ENCODE peak calls at places on chromosomes 1 and 21, in four cellular contexts. X is NCI-H345, A is NCI-H1694, L is M059J. B is an unnamed sample.

GRCh38 chr1:236311040-236311439 is 29.3 kb upstream of the ERO1B start:
- DNase-seq in A (no peak), X (no peak), L (no peak), B (no peak)

GRCh38 chr1:159923203-159924024 is 1.9 kb downstream of the TAGLN2 start:
- DNase-seq in A (no peak), L (peak), X (peak), B (peak)

GRCh38 chr1:62746086-62746808 is 37.7 kb upstream of the ATG4C start:
- DNase-seq in A (peak), L (peak), X (peak), B (peak)

GRCh38 chr1:167968569-167968968 is 31.7 kb upstream of the MPC2 start:
- DNase-seq in X (no peak), A (no peak), L (no peak), B (no peak)

GRCh38 chr1:212353181-212353580 is 61.5 kb downstream of the PACC1 start:
- DNase-seq in L (peak), A (no peak), X (no peak), B (peak)

GRCh38 chr21:36750579-36750959 is 51.7 kb downstream of the SIM2 start:
- DNase-seq in L (no peak), A (no peak), X (no peak), B (no peak)

GRCh38 chr1:69459244-69459643 is 108.5 kb upstream of the LRRC7 start:
- DNase-seq in A (no peak), X (peak), L (no peak), B (no peak)

GRCh38 chr1:51274676-51275075 is 38.6 kb downstream of the RNF11 start:
- DNase-seq in X (no peak), L (no peak), A (no peak), B (no peak)

GRCh38 chr1:55234016-55234415 is 18.9 kb upstream of the USP24 start:
- DNase-seq in A (no peak), X (no peak), L (peak), B (no peak)

GRCh38 chr1:227917081-227917950 is 30.4 kb downstream of the WNT9A start:
- DNase-seq in A (no peak), L (no peak), X (no peak), B (no peak)

GRCh38 chr1:41610361-41610760 is 125.9 kb upstream of the EDN2 start:
- DNase-seq in L (no peak), X (no peak), A (no peak), B (no peak)

GRCh38 chr21:45636921-45637646 is 6.4 kb upstream of the PCBP3 start:
- DNase-seq in A (no peak), L (no peak), X (no peak), B (no peak)

GRCh38 chr1:15696956-15697521 is 12.9 kb downstream of the PLEKHM2 start:
- DNase-seq in X (no peak), L (no peak), A (no peak), B (no peak)

GRCh38 chr1:151314137-151314875 is 12.9 kb downstream of the PI4KB start:
- DNase-seq in A (no peak), X (no peak), L (peak), B (peak)

GRCh38 chr1:196393742-196394141 is 214.5 kb downstream of the KCNT2 start:
- DNase-seq in X (no peak), L (peak), A (no peak), B (peak)

GRCh38 chr1:187157552-187157951 is 328.8 kb downstream of the PLA2G4A start:
- DNase-seq in X (no peak), A (no peak), L (peak), B (no peak)

GRCh38 chr1:153049211-153049610 is 8.1 kb downstream of the SPRR2A start:
- DNase-seq in X (no peak), A (no peak), L (no peak), B (no peak)

GRCh38 chr21:46404306-46404705 is 54.4 kb upstream of the DIP2A start:
- DNase-seq in L (no peak), A (no peak), X (no peak), B (no peak)

GRCh38 chr1:205567716-205568115 is 63.2 kb downstream of the CDK18 start:
- DNase-seq in A (no peak), X (no peak), L (no peak), B (no peak)

GRCh38 chr21:45157932-45158331 is 83.6 kb downstream of the ADARB1 start:
- DNase-seq in A (no peak), L (no peak), X (no peak), B (no peak)

GRCh38 chr1:103247517-103247916 is 139.2 kb upstream of the COL11A1 start:
- DNase-seq in A (no peak), L (no peak), X (no peak), B (no peak)

GRCh38 chr1:25642710-25643109 is 26.1 kb downstream of the MAN1C1 start:
- DNase-seq in X (no peak), A (peak), L (no peak), B (no peak)

GRCh38 chr1:161166669-161167548 is 683 bp downstream of the PPOX start:
- DNase-seq in L (no peak), X (no peak), A (no peak), B (peak)

GRCh38 chr1:1923681-1924000 is 4.6 kb upstream of the TMEM52 start:
- DNase-seq in A (no peak), L (no peak), X (no peak), B (no peak)

GRCh38 chr1:113399063-113399583 is 8.8 kb downstream of the MAGI3 start:
- DNase-seq in X (no peak), A (no peak), L (no peak), B (no peak)

GRCh38 chr1:79543435-79543834 is 536.9 kb upstream of the ADGRL4 start:
- DNase-seq in L (no peak), A (no peak), X (no peak), B (no peak)

GRCh38 chr1:224067621-224068457 is 46.1 kb upstream of the FBXO28 start:
- DNase-seq in X (no peak), A (no peak), L (peak), B (peak)

GRCh38 chr1:31413405-31414005 is 492 bp downstream of the SERINC2 start:
- DNase-seq in L (peak), A (no peak), X (peak), B (peak)

GRCh38 chr21:46112731-46113215 is 14.9 kb downstream of the COL6A2 start:
- DNase-seq in A (no peak), X (no peak), L (no peak), B (no peak)

GRCh38 chr1:197788741-197789476 is 13.6 kb upstream of the DENND1B start:
- DNase-seq in A (no peak), L (no peak), X (no peak), B (no peak)

GRCh38 chr1:185853739-185854138 is 119.5 kb downstream of the HMCN1 start:
- DNase-seq in A (no peak), L (peak), X (no peak), B (no peak)

GRCh38 chr1:109094377-109094803 is 3.8 kb downstream of the TMEM167B start:
- DNase-seq in A (no peak), X (no peak), L (peak), B (no peak)

GRCh38 chr1:161285519-161285918 is 24.2 kb downstream of the MPZ start:
- DNase-seq in L (no peak), X (no peak), A (no peak), B (no peak)